ENCODE peak calls at places on chromosomes 5 and 9, in four cellular contexts. V is fibroblast of lung, O is progenitor cell of endocrine pancreas, T is mesothelial cell of epicardium. F is an unnamed sample.

GRCh38 chr9:121321039-121321503 is 49.0 kb downstream of the STOM start:
- DNase-seq in V (peak; percentile 77), T (no peak), O (no peak), F (no peak)

GRCh38 chr5:9564752-9565151 is 18.9 kb upstream of the SEMA5A start:
- DNase-seq in O (no peak), V (no peak), T (no peak), F (no peak)

GRCh38 chr9:134217431-134218210 is 53.3 kb upstream of the RNU6ATAC start:
- DNase-seq in T (no peak), O (no peak), V (no peak), F (no peak)

GRCh38 chr9:79266986-79267385 is 304.8 kb upstream of the TLE4 start:
- DNase-seq in V (peak; percentile 5), T (no peak), O (no peak), F (no peak)

GRCh38 chr5:42951847-42952411 is 88.2 kb downstream of the ANXA2R start:
- DNase-seq in V (peak; percentile 64), T (no peak), O (no peak), F (no peak)

GRCh38 chr5:146040559-146040958 is 64.8 kb downstream of the PLAC8L1 start:
- DNase-seq in T (no peak), V (no peak), O (no peak), F (no peak)

GRCh38 chr5:88674262-88675158 is 208.5 kb downstream of the MEF2C start:
- DNase-seq in V (peak; percentile 87), T (no peak), O (no peak), F (no peak)

GRCh38 chr5:109099081-109099480 is 310.7 kb downstream of the PJA2 start:
- DNase-seq in T (no peak), V (peak; percentile 11), O (no peak), F (no peak)

GRCh38 chr9:123724211-123724831 is 205.6 kb downstream of the DENND1A start:
- DNase-seq in T (no peak), O (no peak), V (peak; percentile 44), F (no peak)

GRCh38 chr9:38715684-38716083 is 4.2 kb downstream of the FAM240B start:
- DNase-seq in T (no peak), V (no peak), O (no peak), F (no peak)

DNA sequence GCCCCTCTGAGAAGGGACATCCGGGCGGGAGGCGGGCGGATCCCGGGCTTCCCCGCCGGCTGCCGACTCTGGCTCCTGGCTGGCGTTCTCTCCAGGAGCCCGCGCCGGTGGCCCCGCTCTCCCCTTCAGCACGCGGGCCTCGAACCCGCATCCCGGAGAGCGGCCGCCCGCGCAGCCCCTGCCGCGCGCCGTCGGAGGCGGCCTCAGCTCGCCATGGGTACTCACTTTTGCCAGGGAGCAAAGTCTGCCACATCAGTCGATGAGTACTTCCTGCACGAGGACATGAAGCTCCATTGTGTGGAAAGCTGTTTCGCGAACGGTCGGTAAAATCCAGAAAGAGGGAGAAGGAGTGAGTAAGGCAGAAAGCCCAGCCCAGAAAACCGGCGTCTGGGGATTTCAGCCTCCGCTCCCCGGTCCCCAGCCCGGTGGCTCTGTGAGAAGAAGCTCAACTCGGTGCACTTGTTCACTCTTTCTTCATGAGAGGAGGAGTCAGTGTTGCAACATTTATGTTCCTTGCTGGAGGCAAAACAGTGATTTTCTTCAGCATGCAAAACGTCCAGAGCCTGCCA is at the start of gene PRLR:
- DNase-seq in O (peak; percentile 16), T (no peak), V (peak; percentile 12), F (no peak)
- TF ChIP-seq CTCF in O (no peak), T (no peak), V (no peak), F (peak; percentile 30)

GRCh38 chr9:109248133-109248581 is 72.7 kb downstream of the EPB41L4B start:
- DNase-seq in T (no peak), O (no peak), V (peak; percentile 25), F (no peak)
- TF ChIP-seq CTCF in T (no peak), O (no peak), V (no peak), F (no peak)

DNA sequence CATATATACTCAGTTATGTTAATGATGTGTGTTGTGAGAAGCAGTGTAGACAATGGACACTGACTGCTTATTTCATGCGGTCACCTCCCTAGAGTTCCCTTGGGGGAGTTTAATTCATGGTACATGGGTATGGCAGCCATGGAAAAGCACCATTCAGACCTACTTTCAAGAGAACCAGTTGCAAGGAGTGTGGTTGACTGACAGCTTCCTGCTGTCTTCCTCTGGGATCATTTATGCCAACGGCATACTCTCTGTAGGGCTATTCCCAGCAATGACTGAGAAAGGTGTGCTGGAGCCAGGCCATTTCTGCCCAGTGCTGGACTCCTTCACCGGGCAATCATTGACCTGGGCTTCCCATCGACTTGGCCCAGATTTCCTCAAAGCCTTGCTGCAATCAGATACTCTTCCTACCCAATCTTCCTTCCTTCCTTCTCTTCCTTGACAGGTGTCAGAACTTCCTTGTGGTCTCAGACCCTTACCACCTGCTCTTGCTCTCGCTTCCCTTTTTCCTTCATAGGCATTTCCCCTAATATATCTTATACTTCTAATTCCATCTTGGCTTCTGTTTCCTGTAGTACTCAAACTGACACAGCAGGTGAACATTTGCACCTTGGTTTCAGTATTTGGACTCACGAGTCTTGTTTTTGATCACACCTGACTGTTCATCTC is 3.4 kb upstream of the CLINT1 start:
- DNase-seq in T (no peak), V (no peak), O (no peak), F (no peak)
- TF ChIP-seq CTCF in T (no peak), V (no peak), O (no peak), F (no peak)

DNA sequence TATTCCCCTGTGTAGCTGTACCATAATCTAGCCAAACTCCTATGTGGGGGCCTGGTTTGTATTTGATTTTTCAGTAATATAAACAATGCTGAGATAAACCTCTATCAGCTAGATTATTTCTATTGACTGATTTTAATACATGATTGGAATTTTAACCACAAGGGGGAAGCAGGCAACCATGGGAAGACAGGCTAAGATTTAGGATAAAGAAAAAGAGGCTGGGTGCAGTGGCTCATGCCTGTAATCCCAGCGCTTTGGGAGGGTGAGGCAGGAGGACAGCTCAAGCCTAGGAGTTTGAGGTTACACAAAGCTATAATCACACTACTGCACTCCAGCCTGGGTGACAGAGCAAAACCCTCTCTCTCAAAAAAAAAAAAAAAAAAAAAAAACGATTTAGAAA is 18.1 kb upstream of the GPX3 start:
- DNase-seq in T (no peak), O (no peak), V (peak; percentile 16), F (no peak)
- TF ChIP-seq CTCF in T (no peak), O (peak; percentile 39), V (peak; percentile 48), F (peak; percentile 68)

GRCh38 chr9:71761938-71762353 is 6.4 kb downstream of the CEMIP2 start:
- DNase-seq in O (no peak), T (no peak), V (peak; percentile 18), F (no peak)
- TF ChIP-seq CTCF in O (no peak), T (no peak), V (no peak), F (no peak)

GRCh38 chr9:128371622-128372117 is 496 bp downstream of the URM1 start:
- DNase-seq in O (no peak), V (no peak), T (no peak), F (no peak)
- TF ChIP-seq CTCF in O (no peak), V (no peak), T (no peak), F (no peak)

GRCh38 chr5:172774561-172775271 is 3.7 kb upstream of the DUSP1 start:
- DNase-seq in T (no peak), V (no peak), O (no peak), F (no peak)

GRCh38 chr5:172775326-172776234 is 4.6 kb upstream of the DUSP1 start:
- DNase-seq in V (peak; percentile 66), O (no peak), T (no peak), F (no peak)

GRCh38 chr5:172778223-172778814 is 7.3 kb upstream of the DUSP1 start:
- DNase-seq in V (peak; percentile 91), T (no peak), O (peak; percentile 43), F (no peak)

GRCh38 chr5:172777381-172778222 is 6.6 kb upstream of the DUSP1 start:
- DNase-seq in T (no peak), O (no peak), V (peak; percentile 83), F (no peak)

GRCh38 chr5:172776235-172776594 is 5.2 kb upstream of the DUSP1 start:
- DNase-seq in V (no peak), O (no peak), T (no peak), F (no peak)
- TF ChIP-seq CTCF in V (no peak), O (no peak), T (no peak), F (no peak)

GRCh38 chr9:98575379-98576346 is 133.1 kb downstream of the GABBR2 start:
- DNase-seq in O (no peak), T (no peak), V (peak; percentile 96), F (no peak)

GRCh38 chr9:98571643-98572042 is 137.1 kb downstream of the GABBR2 start:
- DNase-seq in V (no peak), T (no peak), O (no peak), F (no peak)

GRCh38 chr9:98572796-98573195 is 135.9 kb downstream of the GABBR2 start:
- DNase-seq in V (no peak), O (no peak), T (no peak), F (no peak)

GRCh38 chr9:98572054-98572627 is 136.6 kb downstream of the GABBR2 start:
- DNase-seq in V (no peak), O (no peak), T (no peak), F (no peak)

GRCh38 chr9:98573749-98574278 is 134.9 kb downstream of the GABBR2 start:
- DNase-seq in O (no peak), V (no peak), T (no peak), F (no peak)
- TF ChIP-seq CTCF in O (no peak), V (no peak), T (peak; percentile 22), F (no peak)

GRCh38 chr5:76715734-76716455 is at the start of gene F2R:
- DNase-seq in V (peak; percentile 81), O (peak; percentile 62), T (peak; percentile 57), F (peak; percentile 80)
- TF ChIP-seq CTCF in V (no peak), O (peak; percentile 83), T (no peak), F (peak; percentile 75)